ENCODE peak calls at places on chromosomes 7 and 10, in five cellular contexts. S is transverse colon, K is spleen, L is HCT116, V is HepG2. W is an unnamed sample.

GRCh38 chr7:41834805-41835694 is 132.2 kb upstream of the INHBA start:
- DNase-seq in V (no peak), L (no peak), K (no peak), S (no peak), W (no peak)

GRCh38 chr7:5692112-5692844 is 89.2 kb downstream of the RNF216 start:
- DNase-seq in S (peak; percentile 50), V (peak; percentile 71), K (peak; percentile 79), L (no peak), W (peak; percentile 54)

GRCh38 chr10:88222878-88223277 is 359.5 kb downstream of the PTEN start:
- DNase-seq in L (no peak), S (no peak), K (no peak), V (no peak), W (no peak)

GRCh38 chr10:7520496-7521485 is 110.0 kb upstream of the SFMBT2 start:
- DNase-seq in S (no peak), L (no peak), V (no peak), K (no peak), W (no peak)

GRCh38 chr7:120052884-120053382 is 220.0 kb upstream of the KCND2 start:
- DNase-seq in L (no peak), V (no peak), S (peak; percentile 10), K (no peak), W (no peak)

GRCh38 chr10:101716891-101717659 is 22.1 kb upstream of the FBXW4 start:
- DNase-seq in S (no peak), V (no peak), K (no peak), L (no peak), W (no peak)

GRCh38 chr10:96468845-96469244 is 44.9 kb downstream of the TLL2 start:
- DNase-seq in V (no peak), K (no peak), L (no peak), S (no peak), W (peak; percentile 51)

GRCh38 chr10:5400843-5401242 is 3.8 kb downstream of the TUBAL3 start:
- DNase-seq in V (no peak), S (no peak), L (no peak), K (no peak), W (no peak)

GRCh38 chr7:70681111-70681846 is 450.7 kb upstream of the GALNT17 start:
- DNase-seq in S (no peak), K (no peak), L (no peak), V (no peak), W (no peak)

GRCh38 chr7:50369408-50370026 is 65.0 kb downstream of the IKZF1 start:
- DNase-seq in K (no peak), S (no peak), L (peak; percentile 50), V (peak; percentile 11), W (peak; percentile 57)

DNA sequence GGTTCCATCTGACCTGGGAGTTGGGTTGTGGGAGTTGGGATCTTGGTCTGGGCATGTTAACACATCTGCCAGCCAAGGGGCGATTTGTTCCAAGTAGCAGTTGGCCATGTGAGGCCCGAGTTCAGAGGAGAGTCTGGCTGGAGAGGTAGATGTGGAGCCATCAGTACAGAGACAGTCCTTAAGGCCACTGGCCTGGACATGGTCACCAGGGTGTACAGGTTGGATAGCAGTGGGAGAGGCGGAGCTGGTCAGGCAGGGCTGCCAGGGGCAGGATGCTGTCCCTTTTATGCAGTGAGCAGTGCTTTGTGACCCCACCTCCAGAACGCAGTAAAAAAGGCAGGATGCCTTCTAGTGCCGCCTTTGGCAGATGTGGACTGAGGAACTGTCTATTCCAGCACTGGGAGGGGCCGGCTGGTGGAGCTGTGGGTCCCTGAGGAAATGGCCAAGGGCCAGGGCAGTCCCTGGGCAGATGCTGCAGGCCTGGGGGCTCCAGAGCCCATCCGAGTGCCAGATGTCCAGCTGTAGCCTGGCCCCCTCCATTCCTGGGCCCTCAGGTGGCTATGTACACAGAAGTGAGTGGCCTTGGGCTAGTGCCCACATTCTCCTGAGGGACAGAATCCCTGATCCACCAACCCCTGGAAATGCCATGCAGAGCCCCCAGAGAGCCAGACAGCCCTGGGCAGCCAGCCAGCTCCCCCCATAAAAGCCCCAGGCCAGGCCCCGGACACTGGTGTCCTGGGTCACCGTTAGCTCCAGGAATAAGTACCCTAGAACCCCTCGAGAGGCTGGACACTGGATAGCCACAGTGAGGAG is 17.1 kb upstream of the MYL7 start:
- DNase-seq in K (no peak), V (no peak), L (no peak), S (no peak), W (peak; percentile 69)
- TF ChIP-seq POLR2AphosphoS5 in K (no peak), V (no peak), L (no peak), S (no peak), W (no peak)

GRCh38 chr10:12726971-12727831 is 274.3 kb downstream of the CCDC3 start:
- DNase-seq in L (no peak), S (no peak), K (no peak), V (no peak), W (no peak)
- TF ChIP-seq POLR2AphosphoS5 in L (no peak), S (peak; percentile 51), K (no peak), V (no peak), W (no peak)

DNA sequence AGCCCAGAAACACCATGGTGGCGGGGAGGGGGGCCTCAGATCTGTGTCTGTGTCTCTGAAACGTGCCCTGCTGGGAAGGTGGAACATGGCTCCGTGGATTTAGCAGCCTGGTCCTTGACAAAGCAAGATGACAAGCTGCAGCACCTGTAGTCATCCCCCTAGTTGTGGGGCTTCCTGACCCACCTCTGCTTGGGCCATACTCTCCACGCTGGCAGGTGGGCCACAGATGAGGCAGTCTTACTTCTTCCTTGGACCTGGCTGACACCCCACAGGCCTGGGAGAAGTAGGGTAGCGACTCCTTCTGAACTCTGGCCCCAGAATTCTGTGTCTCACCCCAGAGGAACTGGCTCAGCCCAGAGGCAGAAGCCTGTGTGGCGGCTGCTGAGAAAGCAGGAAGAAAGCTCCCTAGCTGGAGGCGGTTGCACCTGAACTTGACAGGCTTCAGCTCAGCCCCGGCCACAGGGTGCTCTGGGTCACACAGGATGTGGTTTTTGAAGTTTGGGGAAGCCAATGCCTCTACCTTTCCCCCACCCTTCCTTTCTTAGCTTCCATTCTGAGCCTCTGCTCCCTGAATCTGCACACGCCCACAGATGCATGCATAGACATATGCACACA is 113.9 kb downstream of the ABLIM1 start:
- DNase-seq in K (peak; percentile 93), S (peak; percentile 71), L (no peak), V (no peak), W (no peak)
- TF ChIP-seq POLR2AphosphoS5 in K (peak; percentile 76), S (no peak), L (no peak), V (no peak), W (no peak)

GRCh38 chr7:38178004-38178694 is at the start of gene STARD3NL:
- DNase-seq in S (peak; percentile 95), K (peak; percentile 97), L (peak; percentile 100), V (peak; percentile 99), W (peak; percentile 99)

GRCh38 chr7:38181111-38181510 is 3.1 kb downstream of the STARD3NL start:
- DNase-seq in V (no peak), K (no peak), L (no peak), S (no peak), W (no peak)

GRCh38 chr7:38178695-38179344 is 775 bp downstream of the STARD3NL start:
- DNase-seq in K (no peak), S (no peak), V (no peak), L (no peak), W (no peak)

GRCh38 chr7:38179719-38180333 is 1.8 kb downstream of the STARD3NL start:
- DNase-seq in L (no peak), K (no peak), S (no peak), V (no peak), W (no peak)

GRCh38 chr7:38177621-38178003 is 433 bp upstream of the STARD3NL start:
- DNase-seq in S (no peak), K (no peak), L (no peak), V (no peak), W (no peak)
- TF ChIP-seq POLR2AphosphoS5 in S (peak; percentile 17), K (no peak), L (no peak), V (no peak), W (no peak)

GRCh38 chr7:92939793-92940360 is 103.5 kb upstream of the CDK6 start:
- DNase-seq in V (no peak), K (no peak), L (no peak), S (no peak), W (no peak)

GRCh38 chr7:92945840-92946239 is 109.5 kb upstream of the CDK6 start:
- DNase-seq in S (no peak), L (no peak), K (no peak), V (no peak), W (no peak)

GRCh38 chr7:92949748-92950147 is 113.4 kb upstream of the CDK6 start:
- DNase-seq in K (no peak), L (no peak), V (no peak), S (peak; percentile 11), W (no peak)

GRCh38 chr7:92944633-92945032 is 108.3 kb upstream of the CDK6 start:
- DNase-seq in V (no peak), S (peak; percentile 56), L (no peak), K (no peak), W (no peak)
- TF ChIP-seq POLR2AphosphoS5 in V (no peak), S (no peak), L (no peak), K (no peak), W (no peak)

DNA sequence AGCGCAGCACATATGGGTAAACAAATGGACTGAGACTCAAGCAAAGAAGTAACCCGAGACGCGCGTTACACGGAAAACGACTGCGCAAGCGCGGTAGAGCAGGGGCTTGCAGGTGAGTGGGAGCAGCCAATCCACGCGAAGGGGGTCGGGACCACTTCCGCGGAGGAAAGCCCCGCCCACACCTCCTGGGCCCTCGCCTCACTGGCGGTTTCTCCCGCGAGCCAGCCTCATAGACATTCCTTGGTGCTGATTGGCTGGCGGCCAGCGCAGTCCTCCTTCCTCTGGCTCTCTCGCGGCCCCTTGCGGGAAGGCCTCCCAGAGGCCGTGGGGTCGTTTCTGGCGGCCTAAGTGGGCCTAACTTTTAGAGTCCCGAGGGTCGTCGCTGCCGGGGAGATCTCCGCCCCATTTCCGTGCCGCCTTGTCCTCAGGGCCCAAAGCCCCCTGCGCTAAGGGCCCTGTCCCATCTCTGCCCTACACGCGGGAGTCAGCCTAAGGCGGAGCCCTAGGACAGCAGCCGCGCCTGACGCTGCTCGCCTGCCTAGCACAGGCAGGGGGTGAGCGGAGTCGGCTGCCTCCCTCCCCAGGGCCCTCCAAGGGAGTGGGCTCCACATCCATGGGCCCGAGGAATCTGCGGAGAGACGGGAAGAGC is 9.1 kb upstream of the FXYD4 start:
- DNase-seq in S (peak; percentile 97), L (peak; percentile 96), V (no peak), K (peak; percentile 98), W (peak; percentile 98)
- TF ChIP-seq POLR2AphosphoS5 in S (peak; percentile 72), L (peak; percentile 96), V (no peak), K (peak; percentile 87), W (no peak)

DNA sequence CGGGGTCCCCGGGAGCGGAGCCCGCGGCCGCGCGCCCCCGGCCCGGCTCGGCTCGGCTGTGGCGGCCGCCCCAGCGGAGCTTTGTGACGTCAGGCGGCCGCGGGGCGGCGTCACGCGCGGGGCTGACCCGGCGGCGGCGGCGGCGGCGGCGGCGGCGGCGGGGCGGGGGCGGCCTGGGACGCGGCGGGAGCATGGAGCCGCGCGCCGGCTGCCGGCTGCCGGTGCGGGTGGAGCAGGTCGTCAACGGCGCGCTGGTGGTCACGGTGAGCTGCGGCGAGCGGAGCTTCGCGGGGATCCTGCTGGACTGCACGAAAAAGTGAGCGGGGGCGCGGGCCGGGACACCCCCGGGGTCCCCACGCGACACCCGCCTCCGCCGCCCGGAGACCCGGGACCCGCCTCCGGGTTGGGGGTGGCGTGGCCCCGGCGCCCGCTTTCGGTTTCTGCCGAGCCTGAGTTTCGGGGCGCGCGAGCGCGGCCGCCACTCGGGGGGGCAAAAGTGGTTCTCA is at the start of gene PWWP2B:
- DNase-seq in V (no peak), L (no peak), K (peak; percentile 94), S (peak; percentile 72), W (peak; percentile 87)
- TF ChIP-seq POLR2AphosphoS5 in V (no peak), L (no peak), K (no peak), S (peak; percentile 65), W (no peak)

W was measured in SK-N-SH.